ENCODE peak calls at places on chromosomes 6 and 20, in ten cellular contexts. I is IMR-90; V is breast epithelium; C is cardiac muscle cell; Q is psoas muscle; Z is endodermal cell; X is brain microvascular endothelial cell; A is CD8-positive, alpha-beta T cell; W is OCI-LY7; J is AG10803. H is an unnamed sample.

GRCh38 chr6:55825402-55826051 is 49.9 kb downstream of the BMP5 start:
- DNase-seq in I (peak; percentile 78), V (no peak), C (peak; percentile 57), Q (no peak), Z (no peak), X (peak; percentile 74), A (no peak), W (no peak), J (peak; percentile 38), H (peak; percentile 71)

GRCh38 chr20:22740829-22741228 is 156.5 kb upstream of the FOXA2 start:
- DNase-seq in I (no peak), V (no peak), C (no peak), Q (no peak), Z (no peak), X (no peak), A (no peak), W (no peak), J (no peak), H (no peak)

GRCh38 chr20:41003143-41003932 is 25.3 kb upstream of the TOP1 start:
- DNase-seq in I (peak; percentile 99), V (peak; percentile 80), C (no peak), Q (no peak), Z (peak; percentile 59), X (peak; percentile 95), A (peak; percentile 24), W (no peak), J (peak; percentile 96), H (peak; percentile 97)

GRCh38 chr6:291697-292505 is at the start of gene DUSP22:
- DNase-seq in I (peak; percentile 77), V (peak; percentile 87), C (peak; percentile 93), Q (peak; percentile 92), Z (peak; percentile 94), X (peak; percentile 64), A (peak; percentile 50), W (peak; percentile 87), J (peak; percentile 84), H (peak; percentile 87)

GRCh38 chr6:138275976-138276375 is 57.7 kb upstream of the PBOV1 start:
- DNase-seq in I (no peak), V (no peak), C (no peak), Q (no peak), Z (peak; percentile 71), X (no peak), A (no peak), W (no peak), J (no peak), H (no peak)

GRCh38 chr20:63574156-63574828 is at the start of gene HELZ2:
- DNase-seq in I (peak; percentile 44), V (peak; percentile 65), C (peak; percentile 78), Q (peak; percentile 82), Z (peak; percentile 92), X (peak; percentile 61), A (peak; percentile 50), W (peak; percentile 68), J (peak; percentile 56), H (peak; percentile 50)

GRCh38 chr6:101114703-101115102 is 233.6 kb upstream of the ASCC3 start:
- DNase-seq in I (peak; percentile 20), V (no peak), C (peak; percentile 53), Q (no peak), Z (no peak), X (peak; percentile 47), A (no peak), W (peak; percentile 19), J (peak; percentile 50), H (peak; percentile 62)

GRCh38 chr6:64467656-64468055 is 832.1 kb downstream of the PHF3 start:
- DNase-seq in I (no peak), V (no peak), C (no peak), Q (no peak), Z (no peak), X (no peak), A (no peak), W (no peak), J (no peak), H (no peak)

GRCh38 chr20:56187791-56188190 is 60.7 kb upstream of the MC3R start:
- DNase-seq in I (no peak), V (no peak), C (no peak), Q (no peak), Z (peak; percentile 72), X (no peak), A (no peak), W (no peak), J (peak; percentile 0), H (no peak)

GRCh38 chr6:109653264-109653663 is 37.7 kb downstream of the AK9 start:
- DNase-seq in I (peak; percentile 25), V (no peak), C (no peak), Q (no peak), Z (no peak), X (no peak), A (no peak), W (no peak), J (no peak), H (no peak)

GRCh38 chr6:17994019-17994418 is 6.6 kb upstream of the KIF13A start:
- DNase-seq in I (peak; percentile 30), V (no peak), C (no peak), Q (no peak), Z (no peak), X (no peak), A (no peak), W (no peak), J (no peak), H (peak; percentile 26)
- H3K4me3 ChIP-seq in I (no peak overlapping the region), V (no peak overlapping the region), C (no peak overlapping the region), Q (no peak overlapping the region), Z (no peak overlapping the region), X (no peak overlapping the region), A (no peak overlapping the region), W (no peak overlapping the region), J (no peak overlapping the region), H (no peak overlapping the region)

DNA sequence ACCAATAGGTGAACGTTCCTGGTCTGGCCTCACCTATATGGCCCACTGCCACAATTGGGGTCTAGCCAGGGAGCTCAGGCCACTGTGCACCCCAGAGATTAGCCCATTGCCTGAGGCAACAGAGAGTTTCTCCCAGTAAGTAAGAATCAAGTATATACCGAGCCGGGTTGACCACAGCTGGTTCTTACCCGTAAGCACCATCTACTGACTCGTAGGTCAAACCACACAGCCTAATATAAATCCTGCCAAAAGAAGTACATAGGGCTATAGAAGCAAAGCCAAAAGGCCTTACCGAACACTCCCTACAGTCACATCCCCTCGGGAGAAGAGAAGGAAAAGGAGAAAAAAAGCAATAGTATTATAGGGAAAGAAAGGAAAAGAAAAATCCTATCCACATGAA is 463.6 kb upstream of the GJE1 start:
- DNase-seq in I (peak; percentile 11), V (no peak), C (no peak), Q (no peak), Z (no peak), X (no peak), A (no peak), W (no peak), J (no peak), H (no peak)
- H3K4me3 ChIP-seq in I (no peak overlapping the region), V (no peak overlapping the region), C (no peak overlapping the region), Q (no peak overlapping the region), Z (no peak overlapping the region), X (no peak overlapping the region), A (no peak overlapping the region), W (no peak overlapping the region), J (no peak overlapping the region), H (no peak overlapping the region)

GRCh38 chr6:113019176-113019575 is 672.0 kb downstream of the RFPL4B start:
- DNase-seq in I (no peak), V (no peak), C (no peak), Q (no peak), Z (no peak), X (no peak), A (no peak), W (no peak), J (no peak), H (no peak)
- H3K4me3 ChIP-seq in I (no peak overlapping the region), V (no peak overlapping the region), C (no peak overlapping the region), Q (no peak overlapping the region), Z (no peak overlapping the region), X (no peak overlapping the region), A (no peak overlapping the region), W (no peak overlapping the region), J (no peak overlapping the region), H (no peak overlapping the region)

GRCh38 chr6:52529311-52529710 is 47.5 kb downstream of the TRAM2 start:
- DNase-seq in I (no peak), V (no peak), C (no peak), Q (no peak), Z (no peak), X (no peak), A (no peak), W (no peak), J (no peak), H (no peak)
- H3K4me3 ChIP-seq in I (no peak overlapping the region), V (no peak overlapping the region), C (no peak overlapping the region), Q (no peak overlapping the region), Z (no peak overlapping the region), X (no peak overlapping the region), A (no peak overlapping the region), W (no peak overlapping the region), J (no peak overlapping the region), H (no peak overlapping the region)

GRCh38 chr6:148140772-148141557 is 201.7 kb upstream of the SASH1 start:
- DNase-seq in I (no peak), V (no peak), C (no peak), Q (no peak), Z (no peak), X (peak; percentile 41), A (no peak), W (no peak), J (no peak), H (peak; percentile 15)
- H3K4me3 ChIP-seq in I (no peak overlapping the region), V (no peak overlapping the region), C (no peak overlapping the region), Q (no peak overlapping the region), Z (no peak overlapping the region), X (no peak overlapping the region), A (no peak overlapping the region), W (no peak overlapping the region), J (no peak overlapping the region), H (no peak overlapping the region)

DNA sequence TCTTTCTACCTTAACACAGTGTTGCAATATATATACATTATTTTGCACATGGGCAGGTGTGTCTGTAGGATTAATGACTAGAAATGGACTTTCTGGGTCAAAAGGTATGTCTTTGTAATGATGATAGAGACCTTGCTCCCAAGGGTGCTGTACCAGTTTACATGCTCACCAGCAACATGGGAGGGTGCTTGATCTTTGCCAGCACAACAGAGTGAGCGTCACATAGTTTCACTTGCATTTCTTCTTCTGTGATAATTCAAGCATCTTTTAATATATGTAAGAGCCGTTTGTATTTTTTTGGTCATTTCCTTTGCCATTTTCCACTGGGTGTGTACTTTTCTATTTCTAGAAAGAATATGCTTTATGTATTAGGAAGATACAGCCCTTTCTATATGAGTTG is 23.6 kb upstream of the B4GALT5 start:
- DNase-seq in I (no peak), V (no peak), C (no peak), Q (no peak), Z (no peak), X (no peak), A (no peak), W (peak; percentile 65), J (no peak), H (no peak)
- H3K4me3 ChIP-seq in I (no peak overlapping the region), V (no peak overlapping the region), C (no peak overlapping the region), Q (no peak overlapping the region), Z (no peak overlapping the region), X (no peak overlapping the region), A (no peak overlapping the region), W (no peak overlapping the region), J (no peak overlapping the region), H (no peak overlapping the region)